ENCODE peak calls at places on chromosomes 1 and 21, in nine cellular contexts. E is lower lobe of right lung, D is tibial nerve, H is body of pancreas, M is astrocyte, S is fibroblast of lung, Q is Caco-2, P is psoas muscle, A is GM23248. X is an unnamed sample. For H3K4me1 and H3K36me3, the result is how much of the 10 kb centered on the place peaks cover.

GRCh38 chr1:224490540-224491537 is 56.2 kb upstream of the WDR26 start:
- DNase-seq in Q (no peak), D (no peak), H (no peak), A (no peak), S (no peak), M (no peak), E (no peak), P (no peak), X (no peak)

GRCh38 chr1:218217040-218217439 is 68.1 kb upstream of the RRP15 start:
- DNase-seq in S (no peak), P (no peak), Q (no peak), A (no peak), H (no peak), D (no peak), M (no peak), E (no peak), X (no peak)

GRCh38 chr1:181486098-181486420 is 2.7 kb downstream of the CACNA1E start:
- DNase-seq in M (no peak), D (no peak), E (no peak), S (no peak), P (peak), H (no peak), A (no peak), Q (no peak), X (no peak)

GRCh38 chr1:2287649-2288048 is 59.5 kb downstream of the SKI start:
- DNase-seq in S (no peak), Q (no peak), A (no peak), M (no peak), D (no peak), H (no peak), P (no peak), E (no peak), X (no peak)

GRCh38 chr21:34885636-34886553 is 163.2 kb downstream of the RUNX1 start:
- DNase-seq in A (peak), M (no peak), P (no peak), E (no peak), D (no peak), H (no peak), Q (peak), S (no peak), X (no peak)

GRCh38 chr21:32770514-32771133 is 931 bp downstream of the PAXBP1 start:
- DNase-seq in D (no peak), Q (peak), S (no peak), A (peak), P (no peak), M (peak), H (no peak), E (no peak), X (no peak)

GRCh38 chr21:31142600-31142999 is 104.3 kb upstream of the KRTAP19-8 start:
- DNase-seq in M (no peak), P (no peak), Q (no peak), D (no peak), A (no peak), H (no peak), E (no peak), S (no peak), X (no peak)

GRCh38 chr1:168453056-168453455 is 90.7 kb downstream of the XCL2 start:
- DNase-seq in D (no peak), S (no peak), E (no peak), Q (no peak), P (no peak), H (no peak), A (no peak), M (no peak), X (no peak)

GRCh38 chr1:241639653-241640148 is 468 bp downstream of the CHML start:
- DNase-seq in D (no peak), H (no peak), Q (peak), P (peak), A (peak), M (peak), E (peak), S (peak), X (no peak)

GRCh38 chr1:59070607-59071006 is 226.3 kb upstream of the FGGY start:
- DNase-seq in E (no peak), H (no peak), S (no peak), A (no peak), M (no peak), P (no peak), Q (no peak), D (no peak), X (no peak)

GRCh38 chr1:157040802-157041201 is 4.7 kb downstream of the ARHGEF11 start:
- DNase-seq in A (peak), P (no peak), Q (no peak), M (peak), H (no peak), D (no peak), S (peak), E (no peak), X (no peak)

GRCh38 chr1:206470692-206471414 is 577 bp downstream of the IKBKE start:
- DNase-seq in Q (peak), H (peak), M (peak), E (no peak), D (no peak), S (peak), P (no peak), A (peak), X (peak)

GRCh38 chr1:160354388-160354985 is 11.3 kb downstream of the NCSTN start:
- DNase-seq in S (peak), E (no peak), A (peak), Q (peak), H (no peak), M (no peak), P (no peak), D (no peak), X (no peak)

GRCh38 chr1:199954701-199955100 is 72.8 kb upstream of the NR5A2 start:
- DNase-seq in H (peak), M (no peak), Q (peak), A (peak), D (no peak), E (no peak), S (no peak), P (no peak), X (no peak)

GRCh38 chr21:46425061-46425460 is 33.6 kb upstream of the DIP2A start:
- DNase-seq in A (no peak), Q (no peak), E (peak), S (no peak), D (no peak), P (peak), H (no peak), M (no peak), X (no peak)

GRCh38 chr21:46425566-46425965 is 33.1 kb upstream of the DIP2A start:
- DNase-seq in Q (no peak), H (no peak), M (no peak), E (peak), S (no peak), D (no peak), P (peak), A (no peak), X (peak)

GRCh38 chr1:233254039-233254362 is 41.5 kb downstream of the PCNX2 start:
- DNase-seq in P (no peak), H (no peak), M (no peak), E (no peak), S (no peak), Q (no peak), A (no peak), D (no peak), X (no peak)

GRCh38 chr1:155081472-155082300 is 3.0 kb downstream of the EFNA3 start:
- DNase-seq in H (no peak), A (peak), E (no peak), S (no peak), M (no peak), P (no peak), Q (no peak), D (no peak), X (no peak)

GRCh38 chr1:9355503-9355902 is 62.8 kb downstream of the SPSB1 start:
- DNase-seq in S (no peak), H (no peak), P (no peak), M (no peak), A (no peak), D (no peak), Q (no peak), E (no peak), X (no peak)

GRCh38 chr1:41901551-41901950 is 17.2 kb downstream of the HIVEP3 start:
- DNase-seq in D (no peak), Q (no peak), E (no peak), S (no peak), A (no peak), P (no peak), M (no peak), H (no peak), X (no peak)

GRCh38 chr1:41895552-41895951 is 23.2 kb downstream of the HIVEP3 start:
- DNase-seq in E (no peak), D (no peak), H (no peak), M (no peak), S (no peak), P (no peak), Q (no peak), A (no peak), X (no peak)

GRCh38 chr1:41894778-41895483 is 23.8 kb downstream of the HIVEP3 start:
- DNase-seq in P (no peak), E (no peak), M (no peak), A (no peak), Q (no peak), D (no peak), S (no peak), H (no peak), X (no peak)

GRCh38 chr1:41900611-41901444 is 17.9 kb downstream of the HIVEP3 start:
- DNase-seq in H (no peak), M (peak), E (no peak), Q (no peak), D (no peak), A (peak), P (no peak), S (peak), X (no peak)

DNA sequence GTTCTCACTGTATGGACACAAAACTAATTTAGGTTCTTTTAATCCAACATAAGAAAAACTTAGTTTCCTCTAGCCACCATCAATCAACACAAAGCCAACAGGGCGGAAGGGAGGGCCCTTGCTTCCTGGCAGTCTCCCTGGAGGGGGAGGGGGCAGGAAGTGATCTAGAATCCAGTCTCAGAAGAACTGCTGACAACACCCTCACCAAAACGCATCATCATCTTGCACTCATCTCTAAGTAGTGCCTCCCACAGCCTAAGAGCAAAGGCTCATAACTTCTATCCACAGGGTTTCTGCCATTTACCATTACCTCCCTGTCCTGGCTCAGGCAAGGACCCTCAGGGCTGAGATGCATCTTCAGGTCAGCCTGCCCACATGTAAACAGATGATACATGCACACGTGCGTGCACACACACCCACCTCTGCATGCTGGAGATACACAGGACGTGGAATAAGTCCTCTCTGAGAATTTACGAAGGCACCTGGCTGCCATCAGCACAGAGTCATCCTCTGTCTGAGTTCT is 20.5 kb downstream of the HIVEP3 start:
- DNase-seq in E (no peak), M (peak), H (no peak), A (peak), P (no peak), D (no peak), Q (no peak), S (peak), X (peak)
- H3K4me1 ChIP-seq in E (half or more), M (half or more), H (under half), A (under half), P (under half), D (under half), Q (under half), S (under half), X (under half)

DNA sequence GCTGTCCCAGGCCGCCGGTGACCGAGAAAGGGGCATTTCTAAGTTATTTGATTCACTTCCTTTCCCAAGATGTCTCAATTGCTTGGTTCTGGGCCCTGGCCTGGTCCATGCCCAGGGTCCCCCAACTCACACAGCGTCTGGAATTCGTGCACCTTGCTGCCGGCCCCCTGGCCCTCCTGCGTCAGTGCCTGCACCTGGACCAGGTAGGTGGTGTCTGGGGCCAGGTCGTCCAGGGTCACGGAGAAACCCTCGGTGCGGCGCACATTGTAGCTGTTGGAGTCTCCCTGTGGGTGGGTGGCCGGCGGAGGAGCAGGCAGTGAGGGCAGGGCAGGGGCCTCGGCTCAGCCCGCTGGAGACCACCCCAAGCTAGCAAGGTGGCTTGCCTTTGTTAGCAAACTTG is 21.0 kb downstream of the EPHA2 start:
- DNase-seq in S (no peak), D (no peak), Q (no peak), E (no peak), H (no peak), M (no peak), A (no peak), P (no peak), X (no peak)
- H3K36me3 ChIP-seq in S (under half), D (under half), Q (under half), E (half or more), H (under half), M (half or more), A (under half), P (under half), X (under half)

DNA sequence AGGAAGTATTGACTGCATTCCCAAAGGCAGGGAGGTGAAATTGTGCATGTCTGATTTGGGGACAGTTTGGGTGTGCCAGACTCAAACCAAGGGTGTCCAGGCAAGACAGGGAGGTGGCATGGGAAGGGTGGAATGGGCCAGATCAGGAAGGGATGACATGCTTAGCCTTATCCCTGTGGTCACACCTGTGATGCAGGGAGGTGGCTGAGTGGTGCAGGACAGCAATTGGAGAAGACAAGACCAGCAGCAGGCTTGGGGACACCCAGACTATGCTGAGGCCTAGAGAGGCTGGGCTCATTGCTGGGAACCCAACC is 4.0 kb downstream of the FOXO6 start:
- DNase-seq in A (no peak), Q (no peak), S (no peak), D (no peak), M (no peak), P (no peak), H (no peak), E (no peak), X (no peak)
- H3K4me3 ChIP-seq in A (no peak), Q (no peak), S (no peak), D (no peak), M (no peak), P (no peak), H (no peak), E (no peak), X (no peak)

DNA sequence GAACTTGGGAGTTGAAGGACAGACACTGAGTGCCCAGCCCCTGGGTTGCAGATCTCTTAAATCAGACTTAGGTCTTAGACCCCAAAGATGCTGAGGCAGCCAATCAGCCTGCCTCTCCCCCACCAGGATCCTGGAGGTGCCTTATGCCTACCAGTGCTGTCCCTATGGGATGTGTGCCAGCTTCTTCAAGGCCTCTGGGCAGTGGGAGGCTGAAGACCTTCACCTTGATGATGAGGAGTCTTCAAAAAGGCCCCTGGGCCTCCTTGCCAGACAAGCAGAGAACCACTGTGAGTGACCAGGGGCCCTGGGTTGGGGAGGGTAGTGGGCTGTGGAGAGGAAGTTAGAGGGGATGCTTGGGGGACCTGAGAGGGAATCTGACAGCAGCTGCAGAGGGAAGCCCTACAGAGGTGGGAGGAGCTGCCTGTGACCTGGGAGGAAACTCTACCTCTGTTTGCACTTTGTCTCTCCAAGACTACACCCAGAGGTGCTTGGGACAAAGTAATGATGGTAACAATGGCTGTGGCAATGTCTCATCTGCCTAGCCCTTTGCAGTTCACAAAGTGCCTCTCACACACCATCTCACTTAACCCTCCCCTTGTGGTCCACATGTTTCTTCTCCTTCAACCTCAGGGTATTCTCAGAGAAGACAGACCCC is 31.5 kb downstream of the UBE2T start:
- DNase-seq in E (no peak), P (no peak), D (no peak), Q (no peak), A (no peak), H (no peak), M (no peak), S (no peak), X (no peak)
- H3K4me1 ChIP-seq in E (under half), P (under half), D (under half), Q (under half), A (under half), H (under half), M (under half), S (under half), X (under half)

GRCh38 chr21:42873096-42873495 is 6.2 kb downstream of the WDR4 start:
- DNase-seq in D (no peak), Q (no peak), P (no peak), M (no peak), A (no peak), E (peak), H (no peak), S (no peak), X (no peak)
- H3K36me3 ChIP-seq in D (under half), Q (under half), P (under half), M (under half), A (under half), E (half or more), H (under half), S (under half), X (under half)